ENCODE peak calls at places on chromosomes 13 and 19, in four cellular contexts. One of them, this sample, is unnamed.
A peak's percentile ranks its signal among the peaks of the same experiment; 100 is the strongest.

GRCh38 chr13:92590503-92590908 is 636.1 kb upstream of the GPC6 start:
- DNase-seq in adrenal gland: no peak
- DNase-seq in breast epithelium: no peak
- DNase-seq in ovary: no peak
- DNase-seq in this sample: no peak

GRCh38 chr13:94548382-94549240 is 47.3 kb downstream of the TGDS start:
- DNase-seq in breast epithelium: peak; percentile 19
- DNase-seq in adrenal gland: peak; percentile 51
- DNase-seq in ovary: peak; percentile 43
- DNase-seq in this sample: peak; percentile 40

GRCh38 chr19:46610851-46611770 is 10.0 kb downstream of the CALM3 start:
- DNase-seq in breast epithelium: no peak
- DNase-seq in adrenal gland: no peak
- DNase-seq in ovary: peak; percentile 29
- DNase-seq in this sample: no peak

GRCh38 chr19:19372656-19373416 is 32.6 kb upstream of the GATAD2A start:
- DNase-seq in ovary: no peak
- DNase-seq in breast epithelium: no peak
- DNase-seq in adrenal gland: peak; percentile 65
- DNase-seq in this sample: no peak

GRCh38 chr13:100176781-100177389 is 88.0 kb downstream of the PCCA start:
- DNase-seq in breast epithelium: no peak
- DNase-seq in ovary: no peak
- DNase-seq in adrenal gland: no peak
- DNase-seq in this sample: no peak

GRCh38 chr13:27808866-27809546 is 16.7 kb downstream of the GSX1 start:
- DNase-seq in breast epithelium: no peak
- DNase-seq in ovary: no peak
- DNase-seq in adrenal gland: no peak
- DNase-seq in this sample: no peak

GRCh38 chr13:110329798-110330461 is 22.8 kb downstream of the COL4A2 start:
- DNase-seq in ovary: no peak
- DNase-seq in breast epithelium: no peak
- DNase-seq in adrenal gland: no peak
- DNase-seq in this sample: no peak

GRCh38 chr19:56026769-56027168 is 40.2 kb downstream of the NLRP5 start:
- DNase-seq in adrenal gland: no peak
- DNase-seq in breast epithelium: no peak
- DNase-seq in ovary: no peak
- DNase-seq in this sample: no peak

GRCh38 chr13:39451301-39451700 is 151.7 kb downstream of the LHFPL6 start:
- DNase-seq in ovary: no peak
- DNase-seq in breast epithelium: no peak
- DNase-seq in adrenal gland: peak; percentile 46
- DNase-seq in this sample: no peak

GRCh38 chr13:98144501-98145350 is 1.8 kb downstream of the FARP1 start:
- DNase-seq in adrenal gland: peak; percentile 41
- DNase-seq in breast epithelium: no peak
- DNase-seq in ovary: no peak
- DNase-seq in this sample: no peak

GRCh38 chr13:104318121-104318520 is 1251.9 kb upstream of the SLC10A2 start:
- DNase-seq in ovary: no peak
- DNase-seq in adrenal gland: no peak
- DNase-seq in breast epithelium: no peak
- DNase-seq in this sample: no peak

GRCh38 chr19:2032296-2032941 is 16.9 kb upstream of the BTBD2 start:
- DNase-seq in ovary: peak; percentile 95
- DNase-seq in adrenal gland: peak; percentile 97
- DNase-seq in breast epithelium: peak; percentile 99
- DNase-seq in this sample: peak; percentile 97

GRCh38 chr13:100306042-100306441 is 217.1 kb downstream of the PCCA start:
- DNase-seq in ovary: no peak
- DNase-seq in breast epithelium: no peak
- DNase-seq in adrenal gland: no peak
- DNase-seq in this sample: no peak

GRCh38 chr19:3605361-3605760 is 1.3 kb downstream of the TBXA2R start:
- DNase-seq in adrenal gland: no peak
- DNase-seq in breast epithelium: no peak
- DNase-seq in ovary: no peak
- DNase-seq in this sample: no peak

GRCh38 chr19:1089891-1090290 is 5.3 kb downstream of the POLR2E start:
- DNase-seq in breast epithelium: no peak
- DNase-seq in adrenal gland: no peak
- DNase-seq in ovary: no peak
- DNase-seq in this sample: no peak

GRCh38 chr13:94369862-94370491 is 109.5 kb downstream of the DCT start:
- DNase-seq in ovary: no peak
- DNase-seq in breast epithelium: no peak
- DNase-seq in adrenal gland: peak; percentile 9
- DNase-seq in this sample: no peak

DNA sequence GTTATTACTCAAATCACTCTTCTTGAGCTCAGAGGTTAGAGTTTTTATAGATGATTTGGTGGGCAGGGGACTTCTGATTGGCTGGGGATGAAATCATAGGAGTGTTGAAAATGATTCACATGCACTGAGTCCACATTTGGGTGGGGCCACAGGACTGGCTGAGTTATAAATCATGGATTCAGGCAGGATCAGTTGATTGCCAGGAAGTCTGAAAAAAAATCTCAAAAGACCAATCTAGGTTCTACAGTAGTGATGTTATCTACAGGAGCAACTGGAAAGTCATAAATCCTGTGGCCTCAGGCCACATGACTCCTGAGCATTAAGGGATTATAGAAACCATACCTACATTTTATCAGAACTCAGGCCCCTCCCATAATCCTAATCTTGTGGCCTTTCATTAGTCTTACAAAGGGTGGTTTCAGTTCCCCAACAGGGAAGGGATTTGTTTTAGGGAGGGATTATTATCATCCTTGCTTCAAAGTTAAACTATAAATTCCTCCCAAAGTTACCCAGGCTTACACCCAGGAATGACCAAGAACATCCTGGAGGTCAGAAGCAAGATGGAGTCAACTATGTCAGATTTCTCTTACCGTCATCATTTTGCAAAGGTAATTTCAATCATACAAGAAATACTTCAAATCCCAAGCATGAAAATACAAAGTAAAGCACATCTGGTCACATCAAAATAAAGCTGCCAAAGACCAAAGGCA is 5.6 kb upstream of the CCDC70 start:
- DNase-seq in ovary: no peak
- DNase-seq in adrenal gland: no peak
- DNase-seq in breast epithelium: no peak
- DNase-seq in this sample: no peak
- H3K4me3 ChIP-seq in ovary: no peak overlapping the region
- H3K4me3 ChIP-seq in adrenal gland: no peak overlapping the region
- H3K4me3 ChIP-seq in breast epithelium: no peak overlapping the region
- H3K4me3 ChIP-seq in this sample: no peak overlapping the region

DNA sequence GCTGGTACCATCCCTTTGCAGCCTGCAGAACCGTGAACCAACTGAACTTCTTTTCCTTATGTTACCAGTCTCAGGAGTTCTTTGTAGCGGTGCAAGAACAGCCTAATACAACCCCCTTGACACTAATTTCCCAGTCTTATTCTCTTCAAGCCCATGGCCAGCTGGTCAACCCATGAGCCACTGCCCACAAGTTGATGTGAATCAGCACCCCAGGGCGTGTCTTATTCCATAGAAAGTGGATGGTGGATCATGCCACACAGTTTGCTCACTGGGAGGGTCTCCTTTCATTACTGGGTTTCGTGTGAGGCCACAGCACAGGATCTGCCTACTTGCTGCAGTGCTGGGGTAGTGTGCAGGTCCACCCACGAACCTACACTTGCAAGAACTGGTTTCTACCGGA is 27.0 kb downstream of the TEX29 start:
- DNase-seq in adrenal gland: no peak
- DNase-seq in ovary: no peak
- DNase-seq in breast epithelium: no peak
- DNase-seq in this sample: no peak
- H3K27me3 ChIP-seq in adrenal gland: no peaks in the 10 kb centered on the region
- H3K27me3 ChIP-seq in ovary: no peaks in the 10 kb centered on the region
- H3K27me3 ChIP-seq in breast epithelium: no peaks in the 10 kb centered on the region
- H3K27me3 ChIP-seq in this sample: no peaks in the 10 kb centered on the region

GRCh38 chr19:34588249-34588648 is 88.7 kb downstream of the SCGB2B2 start:
- DNase-seq in adrenal gland: no peak
- DNase-seq in ovary: no peak
- DNase-seq in breast epithelium: peak; percentile 47
- DNase-seq in this sample: no peak

GRCh38 chr19:34589730-34590129 is 87.2 kb downstream of the SCGB2B2 start:
- DNase-seq in adrenal gland: no peak
- DNase-seq in ovary: no peak
- DNase-seq in breast epithelium: no peak
- DNase-seq in this sample: no peak

GRCh38 chr19:34590228-34590627 is 86.7 kb downstream of the SCGB2B2 start:
- DNase-seq in ovary: no peak
- DNase-seq in breast epithelium: no peak
- DNase-seq in adrenal gland: no peak
- DNase-seq in this sample: no peak

DNA sequence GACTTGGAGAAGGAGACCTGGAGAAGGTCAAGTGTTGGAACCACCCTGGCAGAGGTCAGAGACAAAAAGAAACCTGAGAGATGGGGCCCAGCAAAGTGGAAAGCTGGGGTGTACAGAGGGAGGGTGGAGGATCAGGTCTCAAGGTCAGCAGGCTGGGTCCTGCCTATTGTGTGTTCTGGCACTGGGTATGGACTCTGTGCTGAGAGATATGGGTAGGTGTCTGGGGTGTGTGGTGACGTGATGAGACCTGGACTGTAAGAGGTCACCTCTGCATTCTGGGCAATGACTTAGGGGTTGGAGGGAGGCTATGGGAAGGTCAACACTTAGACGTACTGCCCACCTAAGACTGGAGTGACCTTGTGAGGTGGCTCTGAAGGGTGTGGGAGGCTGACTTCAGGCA is 88.1 kb downstream of the SCGB2B2 start:
- DNase-seq in breast epithelium: no peak
- DNase-seq in adrenal gland: no peak
- DNase-seq in ovary: no peak
- DNase-seq in this sample: no peak
- H3K9me3 ChIP-seq in breast epithelium: no peaks in the 10 kb centered on the region
- H3K9me3 ChIP-seq in adrenal gland: no peaks in the 10 kb centered on the region
- H3K9me3 ChIP-seq in ovary: no peaks in the 10 kb centered on the region
- H3K9me3 ChIP-seq in this sample: peaks cover 9% of the 10 kb centered on the region

GRCh38 chr13:49112782-49113525 is 107.2 kb upstream of the MLNR start:
- DNase-seq in ovary: no peak
- DNase-seq in adrenal gland: no peak
- DNase-seq in breast epithelium: no peak
- DNase-seq in this sample: no peak
- H3K4me3 ChIP-seq in ovary: no peak overlapping the region
- H3K4me3 ChIP-seq in adrenal gland: no peak overlapping the region
- H3K4me3 ChIP-seq in breast epithelium: no peak overlapping the region
- H3K4me3 ChIP-seq in this sample: no peak overlapping the region

DNA sequence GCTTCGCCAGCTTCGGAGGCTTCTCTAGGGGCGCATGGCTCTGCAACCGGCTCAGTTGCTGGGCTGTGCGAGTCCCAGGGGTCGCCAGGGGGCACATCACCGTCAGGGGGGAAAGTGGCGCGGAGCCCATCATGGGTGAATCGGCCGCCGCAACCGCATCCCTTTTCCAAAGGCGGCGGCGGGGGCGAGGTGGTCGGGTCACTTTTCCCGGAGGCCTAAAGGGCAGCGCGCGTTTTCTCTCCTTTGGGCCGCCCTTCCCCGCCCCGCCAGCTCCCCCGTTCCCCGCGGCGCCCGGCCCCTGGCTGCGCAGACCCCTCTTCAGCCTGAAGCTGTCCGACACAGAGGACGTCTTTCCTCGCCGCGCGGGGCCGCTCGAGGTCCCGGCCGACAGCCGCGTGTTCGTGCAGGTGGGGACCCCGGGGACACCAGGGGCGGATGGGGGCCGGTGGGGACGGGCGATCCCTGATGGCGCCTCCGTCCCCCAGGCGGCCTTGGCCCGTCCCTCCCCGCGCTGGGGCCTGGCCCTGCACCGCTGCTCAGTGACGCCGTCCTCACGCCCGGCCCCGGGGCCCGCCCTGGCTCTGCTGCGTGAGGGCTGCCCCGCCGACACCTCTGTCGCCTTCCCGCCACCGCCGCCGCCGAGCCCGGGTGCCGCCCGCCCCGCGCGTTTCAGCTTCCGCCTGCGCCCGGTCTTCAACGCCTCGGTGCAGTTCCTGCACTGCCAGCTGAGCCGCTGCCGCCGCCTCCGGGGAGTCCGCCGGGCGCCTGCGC is 1.7 kb downstream of the TGFBR3L start:
- DNase-seq in ovary: peak; percentile 46
- DNase-seq in adrenal gland: no peak
- DNase-seq in breast epithelium: no peak
- DNase-seq in this sample: no peak
- H3K27me3 ChIP-seq in ovary: peaks cover 6% of the 10 kb centered on the region
- H3K27me3 ChIP-seq in adrenal gland: peaks cover 25% of the 10 kb centered on the region
- H3K27me3 ChIP-seq in breast epithelium: peaks cover 10% of the 10 kb centered on the region
- H3K27me3 ChIP-seq in this sample: no peaks in the 10 kb centered on the region